ENCODE peak calls at places on chromosomes 5 and 9, in seven cellular contexts. One of them, this sample, is unnamed.

GRCh38 chr9:7266911-7267555 is 509.3 kb downstream of the KDM4C start:
- DNase-seq in mammary epithelial cell: no peak
- DNase-seq in heart right ventricle: no peak
- DNase-seq in aorta: no peak
- DNase-seq in CD8-positive, alpha-beta T cell: no peak
- DNase-seq in CD8-positive, alpha-beta memory T cell: no peak
- DNase-seq in GM23338: no peak
- DNase-seq in this sample: no peak

GRCh38 chr9:135951889-135952663 is 9.1 kb downstream of the UBAC1 start:
- DNase-seq in mammary epithelial cell: peak
- DNase-seq in heart right ventricle: no peak
- DNase-seq in aorta: no peak
- DNase-seq in CD8-positive, alpha-beta T cell: no peak
- DNase-seq in CD8-positive, alpha-beta memory T cell: no peak
- DNase-seq in GM23338: no peak
- DNase-seq in this sample: no peak

GRCh38 chr9:135255033-135255842 is 167.8 kb downstream of the OLFM1 start:
- DNase-seq in mammary epithelial cell: no peak
- DNase-seq in heart right ventricle: no peak
- DNase-seq in aorta: peak
- DNase-seq in CD8-positive, alpha-beta T cell: no peak
- DNase-seq in CD8-positive, alpha-beta memory T cell: no peak
- DNase-seq in GM23338: no peak
- DNase-seq in this sample: peak

GRCh38 chr9:16627967-16628366 is 242.5 kb downstream of the BNC2 start:
- DNase-seq in mammary epithelial cell: no peak
- DNase-seq in heart right ventricle: no peak
- DNase-seq in aorta: peak
- DNase-seq in CD8-positive, alpha-beta T cell: no peak
- DNase-seq in CD8-positive, alpha-beta memory T cell: no peak
- DNase-seq in GM23338: no peak
- DNase-seq in this sample: no peak

GRCh38 chr5:128358826-128359225 is 179.2 kb downstream of the FBN2 start:
- DNase-seq in mammary epithelial cell: no peak
- DNase-seq in heart right ventricle: no peak
- DNase-seq in aorta: no peak
- DNase-seq in CD8-positive, alpha-beta T cell: no peak
- DNase-seq in CD8-positive, alpha-beta memory T cell: no peak
- DNase-seq in GM23338: no peak
- DNase-seq in this sample: no peak

GRCh38 chr5:149617760-149618306 is 36.5 kb downstream of the ARHGEF37 start:
- DNase-seq in mammary epithelial cell: no peak
- DNase-seq in heart right ventricle: no peak
- DNase-seq in aorta: no peak
- DNase-seq in CD8-positive, alpha-beta T cell: no peak
- DNase-seq in CD8-positive, alpha-beta memory T cell: no peak
- DNase-seq in GM23338: no peak
- DNase-seq in this sample: no peak

GRCh38 chr9:1052908-1053590 is 2.9 kb downstream of the DMRT2 start:
- DNase-seq in mammary epithelial cell: no peak
- DNase-seq in heart right ventricle: no peak
- DNase-seq in aorta: no peak
- DNase-seq in CD8-positive, alpha-beta T cell: no peak
- DNase-seq in CD8-positive, alpha-beta memory T cell: no peak
- DNase-seq in GM23338: no peak
- DNase-seq in this sample: no peak

GRCh38 chr5:54758038-54758437 is 227.4 kb downstream of the ESM1 start:
- DNase-seq in mammary epithelial cell: no peak
- DNase-seq in heart right ventricle: no peak
- DNase-seq in aorta: no peak
- DNase-seq in CD8-positive, alpha-beta T cell: no peak
- DNase-seq in CD8-positive, alpha-beta memory T cell: no peak
- DNase-seq in GM23338: no peak
- DNase-seq in this sample: no peak

GRCh38 chr9:124660341-124660801 is 110.7 kb downstream of the NR6A1 start:
- DNase-seq in mammary epithelial cell: peak
- DNase-seq in heart right ventricle: no peak
- DNase-seq in aorta: no peak
- DNase-seq in CD8-positive, alpha-beta T cell: no peak
- DNase-seq in CD8-positive, alpha-beta memory T cell: no peak
- DNase-seq in GM23338: peak
- DNase-seq in this sample: no peak

GRCh38 chr9:27457445-27457844 is 66.6 kb upstream of the IFNK start:
- DNase-seq in mammary epithelial cell: no peak
- DNase-seq in heart right ventricle: no peak
- DNase-seq in aorta: no peak
- DNase-seq in CD8-positive, alpha-beta T cell: no peak
- DNase-seq in CD8-positive, alpha-beta memory T cell: no peak
- DNase-seq in GM23338: peak
- DNase-seq in this sample: peak

GRCh38 chr5:153480401-153480800 is 10.1 kb upstream of the GRIA1 start:
- DNase-seq in mammary epithelial cell: peak
- DNase-seq in heart right ventricle: no peak
- DNase-seq in aorta: no peak
- DNase-seq in CD8-positive, alpha-beta T cell: no peak
- DNase-seq in CD8-positive, alpha-beta memory T cell: no peak
- DNase-seq in GM23338: no peak
- DNase-seq in this sample: no peak

GRCh38 chr5:101580591-101580990 is 677.5 kb upstream of the ST8SIA4 start:
- DNase-seq in mammary epithelial cell: no peak
- DNase-seq in heart right ventricle: no peak
- DNase-seq in aorta: no peak
- DNase-seq in CD8-positive, alpha-beta T cell: no peak
- DNase-seq in CD8-positive, alpha-beta memory T cell: no peak
- DNase-seq in GM23338: no peak
- DNase-seq in this sample: no peak

GRCh38 chr5:4928409-4928808 is 211.7 kb upstream of the ADAMTS16 start:
- DNase-seq in mammary epithelial cell: no peak
- DNase-seq in heart right ventricle: no peak
- DNase-seq in aorta: no peak
- DNase-seq in CD8-positive, alpha-beta T cell: no peak
- DNase-seq in CD8-positive, alpha-beta memory T cell: no peak
- DNase-seq in GM23338: no peak
- DNase-seq in this sample: no peak

GRCh38 chr9:20197976-20198685 is 409.3 kb upstream of the SLC24A2 start:
- DNase-seq in mammary epithelial cell: peak
- DNase-seq in heart right ventricle: no peak
- DNase-seq in aorta: no peak
- DNase-seq in CD8-positive, alpha-beta T cell: no peak
- DNase-seq in CD8-positive, alpha-beta memory T cell: no peak
- DNase-seq in GM23338: peak
- DNase-seq in this sample: no peak

GRCh38 chr5:75367401-75367800 is 30.4 kb downstream of the HMGCR start:
- DNase-seq in mammary epithelial cell: no peak
- DNase-seq in heart right ventricle: no peak
- DNase-seq in aorta: no peak
- DNase-seq in CD8-positive, alpha-beta T cell: no peak
- DNase-seq in CD8-positive, alpha-beta memory T cell: no peak
- DNase-seq in GM23338: no peak
- DNase-seq in this sample: no peak

GRCh38 chr9:112487008-112487798 is 576 bp downstream of the KIAA1958 start:
- DNase-seq in mammary epithelial cell: peak
- DNase-seq in heart right ventricle: peak
- DNase-seq in aorta: peak
- DNase-seq in CD8-positive, alpha-beta T cell: peak
- DNase-seq in CD8-positive, alpha-beta memory T cell: peak
- DNase-seq in GM23338: peak
- DNase-seq in this sample: peak

GRCh38 chr5:147160923-147161663 is 73.7 kb upstream of the STK32A start:
- DNase-seq in mammary epithelial cell: no peak
- DNase-seq in heart right ventricle: no peak
- DNase-seq in aorta: no peak
- DNase-seq in CD8-positive, alpha-beta T cell: no peak
- DNase-seq in CD8-positive, alpha-beta memory T cell: no peak
- DNase-seq in GM23338: no peak
- DNase-seq in this sample: no peak

GRCh38 chr5:759111-759741 is 25.3 kb downstream of the ZDHHC11B start:
- DNase-seq in mammary epithelial cell: no peak
- DNase-seq in heart right ventricle: peak
- DNase-seq in aorta: peak
- DNase-seq in CD8-positive, alpha-beta T cell: peak
- DNase-seq in CD8-positive, alpha-beta memory T cell: peak
- DNase-seq in GM23338: peak
- DNase-seq in this sample: peak

DNA sequence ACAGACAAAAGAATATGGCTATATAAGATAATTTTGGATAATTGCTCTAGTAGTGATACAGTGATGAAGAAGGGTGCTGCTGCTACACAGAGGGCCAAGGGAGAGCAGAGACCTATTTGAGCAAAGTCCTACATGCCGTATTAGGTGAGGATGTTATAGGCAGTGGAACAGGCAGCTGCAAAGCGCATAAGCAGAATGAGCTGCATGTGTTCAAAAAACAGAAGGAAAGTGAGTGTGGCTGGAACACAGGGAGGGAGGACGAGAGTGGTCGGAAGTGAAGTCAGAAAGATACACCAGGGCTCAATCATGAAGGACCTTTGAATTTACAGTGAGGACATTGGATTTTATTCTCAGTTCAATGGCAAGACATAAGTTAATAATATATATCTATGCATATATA is 35.4 kb downstream of the ITGA2 start:
- DNase-seq in mammary epithelial cell: no peak
- DNase-seq in heart right ventricle: no peak
- DNase-seq in aorta: no peak
- DNase-seq in CD8-positive, alpha-beta T cell: no peak
- DNase-seq in CD8-positive, alpha-beta memory T cell: no peak
- DNase-seq in GM23338: no peak
- DNase-seq in this sample: no peak
- H3K27ac ChIP-seq in mammary epithelial cell: peak
- H3K27ac ChIP-seq in heart right ventricle: no peak
- H3K27ac ChIP-seq in aorta: no peak
- H3K27ac ChIP-seq in CD8-positive, alpha-beta T cell: no peak
- H3K27ac ChIP-seq in CD8-positive, alpha-beta memory T cell: no peak
- H3K27ac ChIP-seq in GM23338: no peak
- H3K27ac ChIP-seq in this sample: no peak

GRCh38 chr5:158700997-158701391 is 398.7 kb downstream of the EBF1 start:
- DNase-seq in mammary epithelial cell: no peak
- DNase-seq in heart right ventricle: no peak
- DNase-seq in aorta: no peak
- DNase-seq in CD8-positive, alpha-beta T cell: no peak
- DNase-seq in CD8-positive, alpha-beta memory T cell: no peak
- DNase-seq in GM23338: peak
- DNase-seq in this sample: no peak

GRCh38 chr5:158698768-158699167 is 400.9 kb downstream of the EBF1 start:
- DNase-seq in mammary epithelial cell: no peak
- DNase-seq in heart right ventricle: no peak
- DNase-seq in aorta: no peak
- DNase-seq in CD8-positive, alpha-beta T cell: no peak
- DNase-seq in CD8-positive, alpha-beta memory T cell: no peak
- DNase-seq in GM23338: no peak
- DNase-seq in this sample: no peak

GRCh38 chr5:158700231-158700996 is 399.3 kb downstream of the EBF1 start:
- DNase-seq in mammary epithelial cell: no peak
- DNase-seq in heart right ventricle: no peak
- DNase-seq in aorta: no peak
- DNase-seq in CD8-positive, alpha-beta T cell: no peak
- DNase-seq in CD8-positive, alpha-beta memory T cell: no peak
- DNase-seq in GM23338: no peak
- DNase-seq in this sample: no peak

GRCh38 chr5:158698036-158698667 is 401.6 kb downstream of the EBF1 start:
- DNase-seq in mammary epithelial cell: no peak
- DNase-seq in heart right ventricle: no peak
- DNase-seq in aorta: no peak
- DNase-seq in CD8-positive, alpha-beta T cell: no peak
- DNase-seq in CD8-positive, alpha-beta memory T cell: no peak
- DNase-seq in GM23338: peak
- DNase-seq in this sample: no peak

DNA sequence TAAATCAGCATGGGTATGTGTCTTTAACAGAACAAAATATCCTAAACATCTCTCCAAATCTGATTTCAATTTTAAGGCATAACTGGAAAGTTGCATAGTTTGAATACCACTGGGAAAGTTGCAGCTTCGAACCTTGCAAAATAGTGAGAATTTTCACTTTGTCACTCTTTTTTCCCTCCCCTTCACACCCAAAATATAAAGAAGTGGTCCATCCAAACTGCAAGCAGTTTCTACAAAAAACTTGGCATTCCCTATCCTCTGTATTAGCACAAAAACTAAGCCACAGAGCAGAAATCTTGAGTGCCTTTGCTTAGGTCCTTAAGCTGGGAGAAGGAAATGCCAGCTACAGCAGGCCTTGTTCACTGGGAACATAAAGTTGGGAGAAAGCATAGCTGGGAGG is 400.4 kb downstream of the EBF1 start:
- DNase-seq in mammary epithelial cell: no peak
- DNase-seq in heart right ventricle: no peak
- DNase-seq in aorta: no peak
- DNase-seq in CD8-positive, alpha-beta T cell: no peak
- DNase-seq in CD8-positive, alpha-beta memory T cell: no peak
- DNase-seq in GM23338: no peak
- DNase-seq in this sample: no peak
- H3K27ac ChIP-seq in mammary epithelial cell: no peak
- H3K27ac ChIP-seq in heart right ventricle: peak
- H3K27ac ChIP-seq in aorta: no peak
- H3K27ac ChIP-seq in CD8-positive, alpha-beta T cell: no peak
- H3K27ac ChIP-seq in CD8-positive, alpha-beta memory T cell: no peak
- H3K27ac ChIP-seq in GM23338: no peak
- H3K27ac ChIP-seq in this sample: no peak

DNA sequence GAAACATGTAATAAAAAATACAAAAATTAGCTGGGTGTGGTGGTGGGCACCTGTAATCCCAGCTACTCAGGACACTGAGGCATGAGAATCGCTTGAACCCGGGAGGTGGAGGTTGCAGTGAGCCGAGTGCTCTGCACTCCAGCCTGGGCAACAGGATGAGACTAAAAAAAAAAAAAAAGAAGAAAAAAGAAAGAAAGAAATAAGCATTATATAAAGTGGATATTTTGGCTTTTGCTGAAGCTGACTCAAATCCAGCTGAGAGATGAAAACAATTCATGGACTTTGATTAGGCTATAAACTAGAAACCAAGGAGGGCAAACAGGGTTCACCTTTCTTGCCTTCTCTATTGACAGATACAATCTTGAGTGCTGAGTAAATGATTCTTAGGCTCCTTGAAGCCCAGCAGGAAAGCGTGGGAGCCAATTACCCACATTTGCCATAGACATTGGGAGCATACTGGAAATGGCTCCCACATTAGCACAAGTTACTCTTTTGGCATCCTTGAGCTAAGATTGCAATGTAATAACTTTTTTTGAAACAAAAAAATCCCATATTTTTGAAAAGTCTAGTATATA is 2.4 kb upstream of the BTF3 start:
- DNase-seq in mammary epithelial cell: no peak
- DNase-seq in heart right ventricle: no peak
- DNase-seq in aorta: no peak
- DNase-seq in CD8-positive, alpha-beta T cell: no peak
- DNase-seq in CD8-positive, alpha-beta memory T cell: no peak
- DNase-seq in GM23338: no peak
- DNase-seq in this sample: no peak
- H3K27ac ChIP-seq in mammary epithelial cell: no peak
- H3K27ac ChIP-seq in heart right ventricle: no peak
- H3K27ac ChIP-seq in aorta: no peak
- H3K27ac ChIP-seq in CD8-positive, alpha-beta T cell: no peak
- H3K27ac ChIP-seq in CD8-positive, alpha-beta memory T cell: no peak
- H3K27ac ChIP-seq in GM23338: no peak
- H3K27ac ChIP-seq in this sample: no peak

DNA sequence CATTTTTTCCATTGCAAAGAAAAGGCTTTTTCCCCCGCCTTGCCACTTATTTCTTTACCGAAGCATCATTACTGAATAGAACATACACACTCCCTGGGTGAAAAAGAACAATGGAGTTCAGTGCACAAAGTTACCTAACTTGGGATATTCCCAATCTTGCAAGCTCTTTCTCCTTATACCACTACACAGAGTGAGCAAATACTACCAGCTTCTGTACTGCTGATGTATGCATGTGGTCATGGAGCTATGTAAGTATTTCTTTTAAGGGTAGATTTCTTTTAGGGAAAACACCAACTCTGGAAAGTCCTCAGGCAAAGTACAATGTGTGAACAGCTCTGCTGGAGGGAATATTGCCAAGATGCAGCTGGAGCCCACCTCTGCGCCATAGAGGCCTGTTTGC is 81.1 kb downstream of the AOPEP start:
- DNase-seq in mammary epithelial cell: peak
- DNase-seq in heart right ventricle: no peak
- DNase-seq in aorta: no peak
- DNase-seq in CD8-positive, alpha-beta T cell: no peak
- DNase-seq in CD8-positive, alpha-beta memory T cell: no peak
- DNase-seq in GM23338: no peak
- DNase-seq in this sample: no peak
- H3K27ac ChIP-seq in mammary epithelial cell: no peak
- H3K27ac ChIP-seq in heart right ventricle: no peak
- H3K27ac ChIP-seq in aorta: peak
- H3K27ac ChIP-seq in CD8-positive, alpha-beta T cell: no peak
- H3K27ac ChIP-seq in CD8-positive, alpha-beta memory T cell: no peak
- H3K27ac ChIP-seq in GM23338: no peak
- H3K27ac ChIP-seq in this sample: no peak

This sample was measured in spleen.